ENCODE peak calls at places on chromosome 15, in nine cellular contexts. One of them, this sample, is unnamed.

GRCh38 chr15:63677778-63678177 is 80.6 kb downstream of the FBXL22 start:
- DNase-seq in suprapubic skin: no peak
- DNase-seq in thyroid gland: peak; percentile 60
- DNase-seq in upper lobe of right lung: peak; percentile 92
- DNase-seq in CD8-positive, alpha-beta T cell: no peak
- DNase-seq in tibial artery: no peak
- DNase-seq in left ventricle myocardium inferior: peak; percentile 44
- DNase-seq in neural progenitor cell: no peak
- DNase-seq in Panc1: no peak
- DNase-seq in this sample: peak; percentile 90

GRCh38 chr15:93158104-93158503 is 69.1 kb upstream of the RGMA start:
- DNase-seq in suprapubic skin: no peak
- DNase-seq in thyroid gland: peak; percentile 42
- DNase-seq in upper lobe of right lung: no peak
- DNase-seq in CD8-positive, alpha-beta T cell: no peak
- DNase-seq in tibial artery: no peak
- DNase-seq in left ventricle myocardium inferior: no peak
- DNase-seq in neural progenitor cell: no peak
- DNase-seq in Panc1: no peak
- DNase-seq in this sample: no peak

GRCh38 chr15:52678468-52679231 is 538 bp downstream of the ATOSA start:
- DNase-seq in suprapubic skin: peak; percentile 87
- DNase-seq in thyroid gland: peak; percentile 83
- DNase-seq in upper lobe of right lung: peak; percentile 87
- DNase-seq in CD8-positive, alpha-beta T cell: peak; percentile 39
- DNase-seq in tibial artery: peak; percentile 85
- DNase-seq in left ventricle myocardium inferior: peak; percentile 65
- DNase-seq in neural progenitor cell: peak; percentile 82
- DNase-seq in Panc1: no peak
- DNase-seq in this sample: peak; percentile 91

GRCh38 chr15:77596821-77597803 is 35.6 kb downstream of the LINGO1 start:
- DNase-seq in suprapubic skin: no peak
- DNase-seq in thyroid gland: no peak
- DNase-seq in upper lobe of right lung: no peak
- DNase-seq in CD8-positive, alpha-beta T cell: no peak
- DNase-seq in tibial artery: no peak
- DNase-seq in left ventricle myocardium inferior: no peak
- DNase-seq in neural progenitor cell: peak; percentile 61
- DNase-seq in Panc1: no peak
- DNase-seq in this sample: no peak

GRCh38 chr15:26867199-26868007 is 541 bp downstream of the GABRA5 start:
- DNase-seq in suprapubic skin: no peak
- DNase-seq in thyroid gland: no peak
- DNase-seq in upper lobe of right lung: no peak
- DNase-seq in CD8-positive, alpha-beta T cell: no peak
- DNase-seq in tibial artery: no peak
- DNase-seq in left ventricle myocardium inferior: no peak
- DNase-seq in neural progenitor cell: peak; percentile 54
- DNase-seq in Panc1: no peak
- DNase-seq in this sample: peak; percentile 64

GRCh38 chr15:70140543-70141375 is 43.0 kb upstream of the TLE3 start:
- DNase-seq in suprapubic skin: no peak
- DNase-seq in thyroid gland: peak; percentile 85
- DNase-seq in upper lobe of right lung: peak; percentile 81
- DNase-seq in CD8-positive, alpha-beta T cell: no peak
- DNase-seq in tibial artery: no peak
- DNase-seq in left ventricle myocardium inferior: no peak
- DNase-seq in neural progenitor cell: no peak
- DNase-seq in Panc1: no peak
- DNase-seq in this sample: peak; percentile 83

GRCh38 chr15:89361451-89362202 is 27.0 kb upstream of the POLG start:
- DNase-seq in suprapubic skin: no peak
- DNase-seq in thyroid gland: peak; percentile 61
- DNase-seq in upper lobe of right lung: peak; percentile 84
- DNase-seq in CD8-positive, alpha-beta T cell: peak; percentile 28
- DNase-seq in tibial artery: no peak
- DNase-seq in left ventricle myocardium inferior: peak; percentile 61
- DNase-seq in neural progenitor cell: peak; percentile 93
- DNase-seq in Panc1: no peak
- DNase-seq in this sample: peak; percentile 64

GRCh38 chr15:99707481-99708270 is 25.6 kb downstream of the LYSMD4 start:
- DNase-seq in suprapubic skin: no peak
- DNase-seq in thyroid gland: no peak
- DNase-seq in upper lobe of right lung: no peak
- DNase-seq in CD8-positive, alpha-beta T cell: no peak
- DNase-seq in tibial artery: no peak
- DNase-seq in left ventricle myocardium inferior: no peak
- DNase-seq in neural progenitor cell: no peak
- DNase-seq in Panc1: no peak
- DNase-seq in this sample: no peak

DNA sequence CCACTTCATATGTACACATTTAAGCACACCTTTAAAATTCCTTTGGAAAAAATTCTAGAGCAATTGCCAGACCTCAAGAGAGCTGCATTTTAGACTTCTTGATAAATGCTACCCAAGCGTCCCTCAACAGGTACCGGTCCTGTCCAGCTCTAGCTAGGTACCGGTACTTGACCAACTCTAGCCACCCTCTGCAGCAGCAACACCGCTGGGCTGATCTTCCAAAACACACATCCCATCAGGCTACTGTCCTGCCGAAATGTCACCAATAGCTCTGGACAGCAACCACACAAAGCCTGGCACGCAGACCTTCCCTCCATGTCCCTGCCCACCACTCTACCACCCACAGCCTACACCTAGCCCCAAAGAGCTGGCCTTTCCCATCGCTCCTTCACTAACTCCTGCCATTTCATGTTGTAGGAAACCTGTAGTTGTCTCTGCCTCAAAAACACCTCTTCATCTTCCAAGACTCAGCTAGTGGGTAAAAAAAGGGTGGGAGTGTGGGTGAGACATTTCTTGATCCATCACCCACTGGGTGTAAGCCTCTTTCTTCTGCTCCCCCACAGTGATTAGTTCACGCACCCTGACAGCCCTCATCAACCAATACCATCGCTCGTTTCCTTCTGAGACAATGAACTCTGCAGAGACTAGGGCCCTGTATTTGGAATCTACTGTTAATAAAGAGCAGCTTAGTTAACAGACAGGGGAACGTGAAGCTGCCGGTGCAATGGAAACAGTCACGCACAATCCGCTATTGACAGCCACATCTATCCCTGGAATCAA is 6.8 kb downstream of the CHSY1 start:
- DNase-seq in suprapubic skin: no peak
- DNase-seq in thyroid gland: no peak
- DNase-seq in upper lobe of right lung: no peak
- DNase-seq in CD8-positive, alpha-beta T cell: no peak
- DNase-seq in tibial artery: no peak
- DNase-seq in left ventricle myocardium inferior: no peak
- DNase-seq in neural progenitor cell: no peak
- DNase-seq in Panc1: no peak
- DNase-seq in this sample: no peak
- H3K4me1 ChIP-seq in suprapubic skin: peaks cover 90% of the 10 kb centered on the region
- H3K4me1 ChIP-seq in thyroid gland: peaks cover 31% of the 10 kb centered on the region
- H3K4me1 ChIP-seq in upper lobe of right lung: peaks cover 66% of the 10 kb centered on the region
- H3K4me1 ChIP-seq in CD8-positive, alpha-beta T cell: peaks cover 81% of the 10 kb centered on the region
- H3K4me1 ChIP-seq in tibial artery: peaks cover 94% of the 10 kb centered on the region
- H3K4me1 ChIP-seq in left ventricle myocardium inferior: peaks cover 100% of the 10 kb centered on the region
- H3K4me1 ChIP-seq in neural progenitor cell: peaks cover 21% of the 10 kb centered on the region
- H3K4me1 ChIP-seq in Panc1: peaks cover 79% of the 10 kb centered on the region
- H3K4me1 ChIP-seq in this sample: peaks cover 58% of the 10 kb centered on the region

GRCh38 chr15:56042523-56042922 is 49.1 kb upstream of the NEDD4 start:
- DNase-seq in suprapubic skin: no peak
- DNase-seq in thyroid gland: no peak
- DNase-seq in upper lobe of right lung: no peak
- DNase-seq in CD8-positive, alpha-beta T cell: no peak
- DNase-seq in tibial artery: no peak
- DNase-seq in left ventricle myocardium inferior: no peak
- DNase-seq in neural progenitor cell: no peak
- DNase-seq in Panc1: no peak
- DNase-seq in this sample: no peak

GRCh38 chr15:56040081-56041035 is 46.9 kb upstream of the NEDD4 start:
- DNase-seq in suprapubic skin: peak; percentile 76
- DNase-seq in thyroid gland: peak; percentile 63
- DNase-seq in upper lobe of right lung: peak; percentile 68
- DNase-seq in CD8-positive, alpha-beta T cell: no peak
- DNase-seq in tibial artery: peak; percentile 76
- DNase-seq in left ventricle myocardium inferior: peak; percentile 27
- DNase-seq in neural progenitor cell: peak; percentile 20
- DNase-seq in Panc1: peak; percentile 81
- DNase-seq in this sample: no peak

GRCh38 chr15:56045068-56045748 is 51.8 kb upstream of the NEDD4 start:
- DNase-seq in suprapubic skin: no peak
- DNase-seq in thyroid gland: no peak
- DNase-seq in upper lobe of right lung: no peak
- DNase-seq in CD8-positive, alpha-beta T cell: no peak
- DNase-seq in tibial artery: no peak
- DNase-seq in left ventricle myocardium inferior: no peak
- DNase-seq in neural progenitor cell: no peak
- DNase-seq in Panc1: no peak
- DNase-seq in this sample: no peak

GRCh38 chr15:56042982-56043980 is 49.9 kb upstream of the NEDD4 start:
- DNase-seq in suprapubic skin: no peak
- DNase-seq in thyroid gland: no peak
- DNase-seq in upper lobe of right lung: no peak
- DNase-seq in CD8-positive, alpha-beta T cell: no peak
- DNase-seq in tibial artery: no peak
- DNase-seq in left ventricle myocardium inferior: no peak
- DNase-seq in neural progenitor cell: no peak
- DNase-seq in Panc1: no peak
- DNase-seq in this sample: no peak

DNA sequence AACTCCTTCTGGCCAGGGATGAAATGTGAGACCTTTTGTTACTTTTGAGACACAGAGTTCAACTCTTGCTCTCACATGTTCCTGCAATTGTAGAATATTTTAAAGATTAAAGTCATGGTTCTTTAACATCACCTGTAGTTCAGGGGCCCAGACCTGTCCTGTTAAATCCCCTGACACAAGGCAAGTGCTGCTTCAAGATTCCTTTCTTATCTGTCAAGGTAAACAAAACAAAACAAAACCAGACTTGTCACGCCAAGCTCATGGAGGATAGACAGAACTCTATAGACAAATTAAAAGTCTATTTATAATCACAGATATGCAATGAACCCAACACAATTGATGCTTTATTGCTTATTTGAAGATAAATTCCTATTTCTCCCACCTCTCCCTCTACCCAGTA is 48.6 kb upstream of the NEDD4 start:
- DNase-seq in suprapubic skin: no peak
- DNase-seq in thyroid gland: no peak
- DNase-seq in upper lobe of right lung: no peak
- DNase-seq in CD8-positive, alpha-beta T cell: no peak
- DNase-seq in tibial artery: no peak
- DNase-seq in left ventricle myocardium inferior: no peak
- DNase-seq in neural progenitor cell: no peak
- DNase-seq in Panc1: no peak
- DNase-seq in this sample: no peak
- H3K27me3 ChIP-seq in suprapubic skin: no peaks in the 10 kb centered on the region
- H3K27me3 ChIP-seq in thyroid gland: no peaks in the 10 kb centered on the region
- H3K27me3 ChIP-seq in upper lobe of right lung: no peaks in the 10 kb centered on the region
- H3K27me3 ChIP-seq in CD8-positive, alpha-beta T cell: no peaks in the 10 kb centered on the region
- H3K27me3 ChIP-seq in tibial artery: no peaks in the 10 kb centered on the region
- H3K27me3 ChIP-seq in left ventricle myocardium inferior: no peaks in the 10 kb centered on the region
- H3K27me3 ChIP-seq in neural progenitor cell: no peaks in the 10 kb centered on the region
- H3K27me3 ChIP-seq in Panc1: no peaks in the 10 kb centered on the region
- H3K27me3 ChIP-seq in this sample: no peaks in the 10 kb centered on the region

GRCh38 chr15:41494190-41494921 is 682 bp downstream of the ITPKA start:
- DNase-seq in suprapubic skin: no peak
- DNase-seq in thyroid gland: peak; percentile 37
- DNase-seq in upper lobe of right lung: peak; percentile 69
- DNase-seq in CD8-positive, alpha-beta T cell: no peak
- DNase-seq in tibial artery: no peak
- DNase-seq in left ventricle myocardium inferior: no peak
- DNase-seq in neural progenitor cell: peak; percentile 77
- DNase-seq in Panc1: no peak
- DNase-seq in this sample: no peak

GRCh38 chr15:41495736-41496599 is 2.3 kb downstream of the ITPKA start:
- DNase-seq in suprapubic skin: no peak
- DNase-seq in thyroid gland: no peak
- DNase-seq in upper lobe of right lung: no peak
- DNase-seq in CD8-positive, alpha-beta T cell: no peak
- DNase-seq in tibial artery: no peak
- DNase-seq in left ventricle myocardium inferior: no peak
- DNase-seq in neural progenitor cell: peak; percentile 78
- DNase-seq in Panc1: no peak
- DNase-seq in this sample: no peak

GRCh38 chr15:41493902-41494189 is 172 bp downstream of the ITPKA start:
- DNase-seq in suprapubic skin: no peak
- DNase-seq in thyroid gland: no peak
- DNase-seq in upper lobe of right lung: no peak
- DNase-seq in CD8-positive, alpha-beta T cell: no peak
- DNase-seq in tibial artery: no peak
- DNase-seq in left ventricle myocardium inferior: no peak
- DNase-seq in neural progenitor cell: no peak
- DNase-seq in Panc1: no peak
- DNase-seq in this sample: no peak

GRCh38 chr15:41493205-41493901 is at the start of gene ITPKA:
- DNase-seq in suprapubic skin: peak; percentile 86
- DNase-seq in thyroid gland: peak; percentile 74
- DNase-seq in upper lobe of right lung: peak; percentile 86
- DNase-seq in CD8-positive, alpha-beta T cell: peak; percentile 38
- DNase-seq in tibial artery: peak; percentile 85
- DNase-seq in left ventricle myocardium inferior: peak; percentile 77
- DNase-seq in neural progenitor cell: peak; percentile 80
- DNase-seq in Panc1: no peak
- DNase-seq in this sample: peak; percentile 92

DNA sequence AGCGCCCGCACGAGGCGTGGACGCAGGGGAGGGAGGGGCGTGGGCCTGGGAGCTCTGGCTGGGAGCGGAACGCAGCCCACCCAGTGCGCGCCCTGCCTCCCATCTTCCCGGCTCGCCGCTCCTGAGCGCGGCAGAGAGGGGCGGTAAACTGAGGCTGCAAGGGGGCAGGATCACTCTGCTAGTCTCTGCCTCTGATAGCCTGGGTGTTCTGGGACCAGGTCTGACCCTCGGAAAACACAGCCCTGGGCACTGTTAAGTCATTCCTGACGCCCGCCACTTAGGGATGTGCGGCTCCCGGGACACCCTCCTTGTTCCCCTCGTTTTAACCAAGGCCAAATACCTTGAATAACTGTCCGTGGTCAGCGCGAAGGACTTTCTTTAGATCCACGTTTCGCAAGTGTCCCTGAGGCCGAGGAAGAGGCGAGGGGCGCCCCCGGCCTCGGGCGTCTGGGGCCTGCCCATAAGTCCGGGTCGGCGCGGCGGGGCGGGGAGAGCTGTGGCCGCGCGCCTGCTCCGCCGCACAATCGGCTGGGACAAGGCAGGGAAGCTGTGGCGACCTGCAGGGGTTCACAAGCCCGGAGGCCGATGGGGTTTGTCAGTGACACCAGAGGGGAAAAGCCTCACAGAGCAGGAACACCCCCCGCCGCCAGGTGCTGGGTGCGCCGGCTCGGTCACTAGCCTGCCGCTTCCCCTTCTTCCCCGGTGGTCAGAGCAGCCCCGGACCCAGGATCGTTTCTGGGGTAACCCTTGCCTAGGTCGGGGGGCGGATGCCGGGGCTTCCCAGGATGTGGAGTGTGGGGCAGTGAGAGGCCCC is 1.5 kb downstream of the ITPKA start:
- DNase-seq in suprapubic skin: no peak
- DNase-seq in thyroid gland: no peak
- DNase-seq in upper lobe of right lung: no peak
- DNase-seq in CD8-positive, alpha-beta T cell: no peak
- DNase-seq in tibial artery: no peak
- DNase-seq in left ventricle myocardium inferior: no peak
- DNase-seq in neural progenitor cell: peak; percentile 66
- DNase-seq in Panc1: no peak
- DNase-seq in this sample: peak; percentile 85
- TF ChIP-seq CTCF in suprapubic skin: no peak
- TF ChIP-seq CTCF in thyroid gland: no peak
- TF ChIP-seq CTCF in upper lobe of right lung: no peak
- TF ChIP-seq CTCF in CD8-positive, alpha-beta T cell: no peak
- TF ChIP-seq CTCF in tibial artery: no peak
- TF ChIP-seq CTCF in left ventricle myocardium inferior: no peak
- TF ChIP-seq CTCF in neural progenitor cell: no peak
- TF ChIP-seq CTCF in Panc1: no peak
- TF ChIP-seq CTCF in this sample: no peak

GRCh38 chr15:60970246-60971170 is 258.6 kb downstream of the RORA start:
- DNase-seq in suprapubic skin: no peak
- DNase-seq in thyroid gland: no peak
- DNase-seq in upper lobe of right lung: no peak
- DNase-seq in CD8-positive, alpha-beta T cell: no peak
- DNase-seq in tibial artery: no peak
- DNase-seq in left ventricle myocardium inferior: no peak
- DNase-seq in neural progenitor cell: no peak
- DNase-seq in Panc1: no peak
- DNase-seq in this sample: no peak

GRCh38 chr15:60971719-60972118 is 257.4 kb downstream of the RORA start:
- DNase-seq in suprapubic skin: no peak
- DNase-seq in thyroid gland: no peak
- DNase-seq in upper lobe of right lung: no peak
- DNase-seq in CD8-positive, alpha-beta T cell: no peak
- DNase-seq in tibial artery: no peak
- DNase-seq in left ventricle myocardium inferior: no peak
- DNase-seq in neural progenitor cell: no peak
- DNase-seq in Panc1: no peak
- DNase-seq in this sample: no peak

GRCh38 chr15:60972866-60973265 is 256.2 kb downstream of the RORA start:
- DNase-seq in suprapubic skin: no peak
- DNase-seq in thyroid gland: no peak
- DNase-seq in upper lobe of right lung: no peak
- DNase-seq in CD8-positive, alpha-beta T cell: no peak
- DNase-seq in tibial artery: no peak
- DNase-seq in left ventricle myocardium inferior: no peak
- DNase-seq in neural progenitor cell: no peak
- DNase-seq in Panc1: no peak
- DNase-seq in this sample: no peak

GRCh38 chr15:60973637-60974415 is 255.3 kb downstream of the RORA start:
- DNase-seq in suprapubic skin: no peak
- DNase-seq in thyroid gland: no peak
- DNase-seq in upper lobe of right lung: no peak
- DNase-seq in CD8-positive, alpha-beta T cell: no peak
- DNase-seq in tibial artery: no peak
- DNase-seq in left ventricle myocardium inferior: no peak
- DNase-seq in neural progenitor cell: peak; percentile 42
- DNase-seq in Panc1: no peak
- DNase-seq in this sample: no peak

DNA sequence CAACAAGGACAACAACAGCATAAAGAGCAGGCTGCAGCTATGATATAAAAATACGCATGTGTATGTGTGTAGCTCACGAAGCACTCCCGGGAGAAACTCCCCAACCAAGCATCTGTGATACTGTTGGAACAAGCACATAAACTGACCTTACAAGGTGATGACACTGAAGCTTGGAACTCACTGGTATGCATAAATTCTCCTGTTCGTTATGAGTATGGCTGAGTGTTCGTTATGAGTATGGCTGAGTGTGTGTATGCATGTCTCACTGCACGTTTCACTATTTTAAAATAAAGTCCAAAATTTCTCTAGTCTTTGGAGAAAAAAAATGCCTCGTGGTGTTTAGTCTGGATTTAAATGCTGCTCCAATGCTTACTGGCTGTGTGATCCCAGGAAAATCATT is 256.8 kb downstream of the RORA start:
- DNase-seq in suprapubic skin: no peak
- DNase-seq in thyroid gland: no peak
- DNase-seq in upper lobe of right lung: no peak
- DNase-seq in CD8-positive, alpha-beta T cell: no peak
- DNase-seq in tibial artery: no peak
- DNase-seq in left ventricle myocardium inferior: no peak
- DNase-seq in neural progenitor cell: no peak
- DNase-seq in Panc1: no peak
- DNase-seq in this sample: no peak
- H3K4me1 ChIP-seq in suprapubic skin: peaks cover 7% of the 10 kb centered on the region
- H3K4me1 ChIP-seq in thyroid gland: no peaks in the 10 kb centered on the region
- H3K4me1 ChIP-seq in upper lobe of right lung: no peaks in the 10 kb centered on the region
- H3K4me1 ChIP-seq in CD8-positive, alpha-beta T cell: no peaks in the 10 kb centered on the region
- H3K4me1 ChIP-seq in tibial artery: peaks cover 22% of the 10 kb centered on the region
- H3K4me1 ChIP-seq in left ventricle myocardium inferior: peaks cover 27% of the 10 kb centered on the region
- H3K4me1 ChIP-seq in neural progenitor cell: peaks cover 13% of the 10 kb centered on the region
- H3K4me1 ChIP-seq in Panc1: no peaks in the 10 kb centered on the region
- H3K4me1 ChIP-seq in this sample: no peaks in the 10 kb centered on the region